ENCODE peak calls at places on chromosomes 1 and 21, in six cellular contexts. W is GM23248, Z is kidney, D is Karpas-422, Q is tibial artery, C is left ventricle myocardium inferior. I is an unnamed sample. For H3K4me1, the result is how much of the 10 kb centered on the place peaks cover.

GRCh38 chr1:4636644-4637380 is 17.6 kb upstream of the AJAP1 start:
- DNase-seq in W (no peak), Z (no peak), D (no peak), Q (peak), C (no peak), I (no peak)

GRCh38 chr1:241551759-241552638 is 19.8 kb downstream of the KMO start:
- DNase-seq in W (no peak), Z (no peak), D (peak), Q (no peak), C (peak), I (no peak)

GRCh38 chr1:11499825-11500331 is 20.9 kb downstream of the DISP3 start:
- DNase-seq in W (no peak), Z (peak), D (no peak), Q (peak), C (no peak), I (no peak)

GRCh38 chr1:166184897-166185296 is 18.1 kb upstream of the FAM78B start:
- DNase-seq in W (peak), Z (no peak), D (no peak), Q (no peak), C (no peak), I (no peak)

GRCh38 chr1:246705368-246705767 is 18.8 kb upstream of the SCCPDH start:
- DNase-seq in W (peak), Z (no peak), D (peak), Q (no peak), C (no peak), I (no peak)

GRCh38 chr1:151547119-151547899 is 7.2 kb downstream of the TUFT1 start:
- DNase-seq in W (peak), Z (peak), D (no peak), Q (peak), C (peak), I (peak)

GRCh38 chr21:43907751-43908150 is 42.7 kb downstream of the AGPAT3 start:
- DNase-seq in W (no peak), Z (peak), D (no peak), Q (peak), C (no peak), I (no peak)

GRCh38 chr1:30106125-30106524 is 617.3 kb downstream of the MATN1 start:
- DNase-seq in W (peak), Z (peak), D (peak), Q (no peak), C (peak), I (no peak)

GRCh38 chr1:31243451-31244286 is 4.0 kb upstream of the NKAIN1 start:
- DNase-seq in W (peak), Z (no peak), D (no peak), Q (no peak), C (no peak), I (no peak)

GRCh38 chr1:111603979-111604378 is 15.6 kb upstream of the RAP1A start:
- DNase-seq in W (no peak), Z (peak), D (peak), Q (no peak), C (no peak), I (no peak)

GRCh38 chr21:25862112-25862511 is 127.3 kb downstream of the GABPA start:
- DNase-seq in W (no peak), Z (no peak), D (no peak), Q (no peak), C (no peak), I (no peak)

GRCh38 chr1:211352985-211353515 is 26.4 kb downstream of the TRAF5 start:
- DNase-seq in W (peak), Z (no peak), D (peak), Q (no peak), C (no peak), I (no peak)

GRCh38 chr1:61226791-61227567 is 144.6 kb downstream of the NFIA start:
- DNase-seq in W (peak), Z (no peak), D (no peak), Q (no peak), C (no peak), I (no peak)

GRCh38 chr1:207993477-207994445 is 82.8 kb upstream of the CD34 start:
- DNase-seq in W (peak), Z (no peak), D (peak), Q (no peak), C (no peak), I (no peak)

GRCh38 chr1:39625462-39626273 is 13.8 kb downstream of the HEYL start:
- DNase-seq in W (peak), Z (peak), D (peak), Q (peak), C (peak), I (peak)

GRCh38 chr1:9249534-9250335 is 15.2 kb downstream of the H6PD start:
- DNase-seq in W (peak), Z (peak), D (peak), Q (no peak), C (peak), I (no peak)

GRCh38 chr1:185170291-185170848 is 13.4 kb downstream of the SWT1 start:
- DNase-seq in W (peak), Z (no peak), D (peak), Q (no peak), C (no peak), I (no peak)

GRCh38 chr1:93738075-93738622 is 56.5 kb upstream of the BCAR3 start:
- DNase-seq in W (peak), Z (no peak), D (no peak), Q (no peak), C (no peak), I (no peak)

GRCh38 chr1:230157409-230158390 is 90.7 kb downstream of the GALNT2 start:
- DNase-seq in W (no peak), Z (no peak), D (no peak), Q (no peak), C (no peak), I (no peak)

DNA sequence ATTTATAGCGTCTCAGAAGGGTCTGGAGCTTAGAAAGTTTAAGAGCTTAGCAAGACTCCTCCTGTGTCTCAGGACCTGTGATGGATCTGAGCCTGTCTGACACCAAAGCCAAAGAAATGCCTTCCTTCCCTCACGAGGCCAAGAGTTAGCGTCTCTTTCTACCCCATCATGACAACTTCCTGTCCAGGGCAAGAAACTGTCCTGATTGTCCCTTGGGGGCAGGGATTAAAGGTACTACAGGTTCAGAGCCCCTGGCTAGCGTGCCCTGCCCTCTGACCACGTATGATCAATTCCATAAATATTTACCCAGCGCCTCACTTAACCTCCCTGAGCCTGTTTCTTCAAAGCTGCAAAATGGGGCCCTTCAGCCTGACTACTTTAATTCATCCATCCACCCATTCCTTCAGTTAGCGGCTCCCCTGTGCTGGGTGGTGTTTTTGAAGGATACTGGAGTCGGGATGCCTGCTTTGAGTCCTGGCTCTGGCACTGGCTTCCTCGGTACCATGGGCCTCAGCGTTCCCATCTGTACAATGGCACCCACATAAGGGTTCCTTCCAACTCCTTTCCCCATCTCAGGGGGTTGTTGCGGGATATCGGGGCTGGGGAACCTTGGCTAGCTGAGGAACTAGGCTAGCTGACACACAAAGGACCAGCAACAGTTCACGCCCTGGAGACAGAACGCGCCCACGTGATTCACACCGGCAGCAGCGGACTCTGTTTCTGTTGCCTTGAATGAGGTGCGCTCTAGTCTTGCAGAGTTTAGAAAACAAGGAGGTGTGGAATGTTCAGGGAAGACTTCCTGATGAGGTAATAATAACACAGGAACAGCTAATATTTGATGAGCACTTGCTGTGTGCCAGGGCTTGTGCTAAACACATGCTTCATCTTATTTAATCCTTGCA is 23.0 kb upstream of the EPHA2 start:
- DNase-seq in W (no peak), Z (no peak), D (no peak), Q (no peak), C (no peak), I (no peak)
- H3K4me1 ChIP-seq in W (half or more), Z (under half), D (under half), Q (half or more), C (half or more), I (under half)

DNA sequence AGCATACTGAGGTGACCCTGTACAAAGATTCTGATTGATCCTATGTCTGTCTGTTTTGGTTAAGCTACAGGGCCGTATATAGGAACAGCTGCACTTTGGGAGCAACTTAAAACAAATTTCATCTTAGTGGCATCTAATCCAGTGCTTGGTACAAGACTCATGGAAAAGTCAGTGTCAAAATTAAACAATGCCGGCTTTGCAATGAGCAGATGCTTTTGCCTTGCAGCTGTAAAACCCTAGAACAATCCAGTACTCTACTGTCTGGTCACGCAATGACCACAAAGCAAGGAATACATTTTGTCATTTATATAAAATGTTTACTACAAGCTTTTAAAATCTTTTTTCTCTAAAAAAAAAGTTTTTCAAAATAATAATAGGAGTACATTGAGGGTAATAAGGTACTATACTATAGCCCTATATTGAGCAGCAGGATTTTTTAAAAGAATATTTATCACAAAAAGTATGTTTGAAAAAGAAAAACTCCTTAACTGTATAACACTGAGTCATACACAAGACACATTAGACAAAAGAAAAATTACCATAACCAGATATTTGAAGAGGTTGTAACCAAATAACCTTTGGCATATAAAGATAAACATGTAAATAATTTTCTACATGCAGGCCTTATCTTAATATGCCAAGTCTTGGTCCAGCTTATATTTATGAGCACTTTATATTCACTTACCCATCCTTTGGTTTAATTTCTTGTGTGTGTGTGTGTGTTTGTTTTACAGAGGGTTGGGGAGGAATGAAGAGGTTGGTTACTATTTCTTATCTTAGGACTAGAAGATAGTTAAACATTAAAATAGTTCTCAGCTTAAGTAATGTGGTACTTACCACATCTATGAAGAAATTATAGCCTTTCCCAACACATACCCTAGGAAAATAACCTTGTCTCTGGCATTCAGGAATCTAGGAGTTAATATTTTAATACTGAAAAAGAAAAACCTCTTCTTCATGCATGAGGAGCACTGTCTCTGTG is 262.3 kb downstream of the FAF1 start:
- DNase-seq in W (peak), Z (no peak), D (no peak), Q (no peak), C (no peak), I (no peak)
- H3K27ac ChIP-seq in W (no peak), Z (no peak), D (no peak), Q (no peak), C (no peak), I (no peak)

GRCh38 chr1:2528966-2529750 is 905 bp downstream of the HES5 start:
- DNase-seq in W (peak), Z (no peak), D (peak), Q (peak), C (no peak), I (no peak)
- H3K4me3 ChIP-seq in W (peak), Z (no peak), D (peak), Q (peak), C (peak), I (peak)

GRCh38 chr1:212669102-212669501 is 30.5 kb downstream of the BATF3 start:
- DNase-seq in W (peak), Z (no peak), D (peak), Q (no peak), C (no peak), I (no peak)

GRCh38 chr1:212670882-212671281 is 28.8 kb downstream of the BATF3 start:
- DNase-seq in W (no peak), Z (no peak), D (no peak), Q (no peak), C (no peak), I (peak)

GRCh38 chr1:212668477-212668876 is 31.2 kb downstream of the BATF3 start:
- DNase-seq in W (no peak), Z (no peak), D (no peak), Q (no peak), C (no peak), I (peak)

GRCh38 chr1:212670301-212670700 is 29.3 kb downstream of the BATF3 start:
- DNase-seq in W (no peak), Z (no peak), D (no peak), Q (no peak), C (no peak), I (no peak)

DNA sequence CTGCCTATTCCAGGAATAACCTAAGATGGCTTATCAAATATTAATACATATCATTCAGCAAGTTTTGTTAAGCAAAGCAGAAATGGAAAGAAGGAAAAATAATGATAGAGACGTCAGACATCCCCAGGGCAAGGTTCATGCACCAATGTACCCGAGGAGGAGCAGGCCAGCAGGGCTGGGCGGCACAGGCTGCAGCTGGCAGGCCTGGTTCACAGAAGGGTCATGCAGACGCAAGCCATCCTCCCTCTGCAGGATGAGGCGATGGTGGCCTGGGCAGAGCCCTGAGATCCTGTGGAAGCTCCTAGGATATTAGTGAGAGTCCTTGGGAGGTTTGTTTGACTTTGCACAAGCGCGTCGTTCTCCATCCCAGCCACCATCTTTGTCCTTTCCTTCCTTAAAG is 30.0 kb downstream of the BATF3 start:
- DNase-seq in W (no peak), Z (no peak), D (no peak), Q (no peak), C (no peak), I (peak)
- H3K4me1 ChIP-seq in W (under half), Z (under half), D (under half), Q (under half), C (under half), I (under half)

DNA sequence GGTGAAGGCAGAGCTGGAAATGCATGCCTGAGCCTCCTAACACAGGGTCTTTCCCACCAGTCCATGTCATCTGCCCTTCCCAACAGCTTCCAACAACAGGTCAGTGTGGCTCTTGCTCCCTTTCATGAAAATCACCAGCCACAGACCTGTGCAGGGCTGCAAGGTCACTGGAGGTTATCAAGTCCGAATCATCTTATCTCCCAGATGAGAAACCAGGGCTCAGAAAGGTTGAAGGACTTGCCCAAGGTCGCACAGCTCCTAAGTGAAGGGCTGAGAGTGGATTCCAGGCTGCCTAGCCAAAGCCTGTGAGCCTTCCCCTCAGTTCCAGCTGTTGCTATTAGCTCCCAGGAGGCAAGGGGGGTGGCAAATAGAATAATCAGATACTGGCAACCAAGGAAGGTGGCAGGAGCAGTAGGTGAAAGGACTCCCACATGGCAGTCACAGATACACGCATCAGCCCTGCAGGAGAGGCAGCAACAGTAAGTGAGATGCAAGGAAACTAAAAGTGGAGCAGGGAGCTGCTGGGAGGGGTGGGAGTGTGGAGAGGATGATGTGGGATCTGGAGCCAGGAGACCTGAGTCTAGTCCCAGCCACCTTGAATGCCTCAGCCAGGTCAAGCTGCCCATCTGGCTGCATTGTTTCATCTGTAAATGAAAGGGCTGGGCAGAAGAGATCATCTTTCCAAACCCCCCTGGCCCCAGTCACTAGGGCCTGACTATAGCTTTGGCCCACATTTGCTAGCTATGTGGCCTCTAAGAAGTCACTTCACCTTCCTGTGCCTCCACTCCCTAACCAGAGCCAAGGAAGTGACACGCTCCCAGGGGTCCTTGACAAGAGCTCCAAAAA is 74.1 kb downstream of the SSBP3 start:
- DNase-seq in W (no peak), Z (no peak), D (no peak), Q (no peak), C (no peak), I (no peak)
- H3K27ac ChIP-seq in W (no peak), Z (no peak), D (no peak), Q (peak), C (peak), I (peak)

DNA sequence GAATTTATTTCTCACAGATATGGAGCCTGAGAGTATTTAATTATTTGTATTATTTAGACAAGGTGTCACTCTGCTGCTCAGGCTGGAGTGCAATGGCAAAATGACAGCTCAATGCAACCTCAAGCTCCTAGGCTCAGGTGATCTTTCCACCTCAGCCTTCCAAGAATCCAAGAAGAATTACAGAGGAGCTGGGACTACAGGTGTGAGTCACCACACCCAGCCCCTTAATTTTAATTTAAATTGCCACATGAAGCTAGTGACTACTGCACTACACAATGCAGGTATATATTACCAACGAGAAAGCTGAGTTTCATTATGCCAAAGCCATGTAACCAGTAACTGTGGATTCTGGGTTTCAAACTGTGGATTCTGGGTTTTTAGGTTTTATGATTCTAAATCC is 2.1 kb downstream of the KHDC4 start:
- DNase-seq in W (peak), Z (no peak), D (no peak), Q (no peak), C (no peak), I (no peak)
- H3K4me3 ChIP-seq in W (peak), Z (peak), D (no peak), Q (no peak), C (peak), I (no peak)

GRCh38 chr1:226678251-226678650 is 60.8 kb downstream of the ITPKB start:
- DNase-seq in W (no peak), Z (no peak), D (no peak), Q (no peak), C (no peak), I (no peak)
- H3K4me1 ChIP-seq in W (under half), Z (under half), D (half or more), Q (half or more), C (half or more), I (under half)